ENCODE peak calls at places on chromosomes 2 and 18, in five cellular contexts. M is A549, Q is IMR-90, W is H1, O is HepG2. J is an unnamed sample.

GRCh38 chr2:238695538-238695937 is 152.3 kb upstream of the TWIST2 start:
- DNase-seq in M (no peak), O (no peak), Q (no peak), W (no peak), J (no peak)

GRCh38 chr2:88212251-88212790 is 42.2 kb downstream of the THNSL2 start:
- DNase-seq in M (peak; percentile 29), W (no peak), O (peak; percentile 90), Q (peak; percentile 4), J (peak; percentile 20)

GRCh38 chr2:9800975-9801723 is 42.1 kb upstream of the TAF1B start:
- DNase-seq in O (peak; percentile 30), W (no peak), Q (peak; percentile 63), M (peak; percentile 23), J (peak; percentile 69)

GRCh38 chr2:68237976-68238580 is 14.3 kb downstream of the PPP3R1 start:
- DNase-seq in O (no peak), W (no peak), Q (no peak), M (no peak), J (no peak)

GRCh38 chr2:26587966-26588365 is 53.2 kb downstream of the CIB4 start:
- DNase-seq in W (no peak), O (no peak), M (no peak), Q (no peak), J (no peak)

GRCh38 chr2:170245312-170245711 is 67.4 kb downstream of the MYO3B start:
- DNase-seq in O (no peak), M (no peak), Q (no peak), W (no peak), J (no peak)

GRCh38 chr18:6960656-6961055 is 156.9 kb downstream of the LAMA1 start:
- DNase-seq in W (no peak), O (no peak), M (no peak), Q (peak; percentile 65), J (no peak)

GRCh38 chr2:169910109-169910799 is 83.0 kb downstream of the UBR3 start:
- DNase-seq in W (no peak), M (no peak), Q (peak; percentile 41), O (no peak), J (peak; percentile 54)

GRCh38 chr2:234967874-234968208 is 16.0 kb downstream of the SH3BP4 start:
- DNase-seq in W (no peak), M (no peak), O (no peak), Q (no peak), J (no peak)

GRCh38 chr2:39232141-39232540 is 11.6 kb downstream of the CDKL4 start:
- DNase-seq in M (no peak), W (no peak), Q (peak; percentile 15), O (no peak), J (no peak)

GRCh38 chr2:11748861-11749645 is 2.6 kb downstream of the LPIN1 start:
- DNase-seq in Q (no peak), W (no peak), O (no peak), M (no peak), J (no peak)

GRCh38 chr2:210792000-210792399 is 235.6 kb downstream of the CPS1 start:
- DNase-seq in W (no peak), M (no peak), Q (no peak), O (no peak), J (no peak)

GRCh38 chr2:236583621-236584203 is 14.1 kb downstream of the ACKR3 start:
- DNase-seq in M (no peak), O (no peak), Q (no peak), W (no peak), J (no peak)

GRCh38 chr2:66565291-66565690 is 130.4 kb downstream of the MEIS1 start:
- DNase-seq in M (no peak), W (no peak), Q (peak; percentile 65), O (no peak), J (no peak)

GRCh38 chr2:36478332-36478738 is 119.6 kb downstream of the FEZ2 start:
- DNase-seq in W (no peak), Q (peak; percentile 96), M (peak; percentile 83), O (no peak), J (no peak)

GRCh38 chr2:102498414-102498813 is 25.4 kb downstream of the SLC9A4 start:
- DNase-seq in W (no peak), O (no peak), Q (no peak), M (no peak), J (no peak)

GRCh38 chr2:239991689-239992314 is 33.3 kb downstream of the NDUFA10 start:
- DNase-seq in O (peak; percentile 48), W (no peak), Q (peak; percentile 68), M (peak; percentile 60), J (peak; percentile 35)

GRCh38 chr2:119518401-119518800 is 5.9 kb downstream of the SCTR start:
- DNase-seq in Q (no peak), M (no peak), O (no peak), W (no peak), J (no peak)

GRCh38 chr18:4789506-4789905 is 334.4 kb upstream of the DLGAP1 start:
- DNase-seq in M (no peak), W (no peak), Q (no peak), O (no peak), J (no peak)

GRCh38 chr2:216873573-216873972 is 13.7 kb upstream of the TNP1 start:
- DNase-seq in Q (no peak), O (no peak), M (no peak), W (no peak), J (no peak)

GRCh38 chr18:34495434-34495833 is 214.7 kb upstream of the DTNA start:
- DNase-seq in W (no peak), Q (no peak), M (no peak), O (no peak), J (no peak)

GRCh38 chr2:38037757-38038615 is 38.0 kb downstream of the CYP1B1 start:
- DNase-seq in M (no peak), Q (peak; percentile 47), O (no peak), W (no peak), J (no peak)

GRCh38 chr18:75727479-75727878 is 300.0 kb upstream of the SMIM21 start:
- DNase-seq in W (peak; percentile 38), Q (peak; percentile 30), M (peak; percentile 19), O (peak; percentile 2), J (peak; percentile 38)

GRCh38 chr2:14628906-14629305 is 3.6 kb upstream of the LRATD1 start:
- DNase-seq in W (no peak), O (no peak), M (no peak), Q (no peak), J (no peak)
- TF ChIP-seq MAFK in W (no peak), O (no peak), M (no peak), Q (no peak), J (no peak)

DNA sequence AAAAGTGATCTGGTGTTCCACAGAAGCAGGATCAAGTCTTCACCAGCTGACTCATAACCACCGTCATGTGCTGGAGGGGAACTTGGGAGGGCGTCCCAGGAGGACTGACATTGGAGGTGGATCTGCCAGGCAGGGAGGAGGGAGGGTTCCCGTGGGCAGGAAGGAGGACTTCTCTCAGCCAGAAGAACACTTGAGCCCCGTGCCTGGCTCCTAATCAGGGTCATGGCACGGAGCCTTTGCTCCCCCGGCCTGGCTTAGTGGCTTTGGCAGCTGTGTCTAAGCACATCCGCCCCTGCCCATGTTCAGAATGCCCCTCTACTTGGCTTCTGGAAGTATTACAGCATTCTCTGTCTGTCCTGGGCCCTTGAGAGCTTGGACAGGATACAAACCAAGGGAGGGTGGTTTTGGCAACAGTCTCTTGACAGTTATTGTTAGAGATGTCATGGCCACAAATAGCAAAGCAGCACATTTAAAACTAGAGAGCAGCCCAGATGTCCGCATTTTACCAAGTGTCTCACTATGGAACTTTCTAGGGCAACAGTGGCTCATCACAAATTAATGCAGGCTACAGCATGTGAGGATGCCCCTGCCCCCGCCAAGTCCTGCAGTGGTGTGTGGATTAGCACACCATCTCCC is 11.5 kb downstream of the PPP1R7 start:
- DNase-seq in W (no peak), Q (peak; percentile 87), O (no peak), M (no peak), J (no peak)
- TF ChIP-seq MAFK in W (no peak), Q (no peak), O (no peak), M (no peak), J (no peak)

DNA sequence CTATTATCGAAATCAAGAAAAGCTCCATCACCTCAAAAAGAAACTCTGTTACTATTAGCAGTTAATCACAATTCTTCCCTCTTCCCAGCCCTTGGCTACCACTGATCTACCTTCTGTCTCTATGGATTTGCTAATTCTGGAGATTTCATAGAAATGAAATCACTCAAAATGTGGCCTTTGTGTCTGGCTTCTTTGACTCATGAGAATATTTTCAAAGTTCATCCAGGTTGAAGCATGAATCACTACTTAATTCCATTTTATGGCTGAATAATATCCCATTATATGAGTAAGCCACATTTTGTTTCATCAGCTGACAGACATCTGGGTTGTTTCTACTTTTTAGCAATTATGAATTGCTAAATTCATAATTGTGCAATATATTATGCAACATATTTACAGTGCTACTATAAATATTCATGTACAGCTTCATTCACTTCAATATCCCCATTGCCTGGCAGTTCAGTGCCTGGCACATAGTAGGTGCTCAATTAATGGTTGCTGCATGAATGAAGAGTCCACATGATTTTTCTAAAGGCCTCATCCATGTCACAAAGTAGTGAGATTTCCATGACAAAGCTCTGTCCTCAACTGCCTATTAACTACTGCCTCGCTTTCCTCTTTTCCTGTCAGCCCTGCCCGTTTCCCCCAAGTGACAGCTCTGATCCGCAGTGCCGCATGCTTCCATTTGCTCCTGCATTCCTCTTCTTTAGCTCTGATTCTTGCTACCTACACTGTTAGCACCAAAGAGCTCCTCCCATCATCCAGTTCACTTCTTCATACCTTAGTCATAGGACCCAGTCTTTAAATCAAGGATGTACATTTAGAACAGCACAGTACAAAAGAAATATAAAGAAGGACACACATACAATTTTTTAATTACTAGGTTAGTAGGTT is 32.8 kb downstream of the CCDC93 start:
- DNase-seq in M (peak; percentile 48), O (no peak), Q (peak; percentile 92), W (no peak), J (no peak)
- TF ChIP-seq MAFK in M (no peak), O (no peak), Q (no peak), W (no peak), J (no peak)

GRCh38 chr2:167198009-167198408 is 309.7 kb downstream of the XIRP2 start:
- DNase-seq in O (no peak), Q (no peak), M (no peak), W (no peak), J (no peak)

GRCh38 chr2:167200025-167200424 is 311.7 kb downstream of the XIRP2 start:
- DNase-seq in Q (no peak), M (no peak), W (no peak), O (no peak), J (no peak)

GRCh38 chr2:167191588-167191987 is 303.3 kb downstream of the XIRP2 start:
- DNase-seq in M (no peak), O (no peak), Q (peak; percentile 41), W (no peak), J (no peak)

GRCh38 chr2:167192833-167193232 is 304.6 kb downstream of the XIRP2 start:
- DNase-seq in Q (peak; percentile 22), O (no peak), W (no peak), M (no peak), J (no peak)

DNA sequence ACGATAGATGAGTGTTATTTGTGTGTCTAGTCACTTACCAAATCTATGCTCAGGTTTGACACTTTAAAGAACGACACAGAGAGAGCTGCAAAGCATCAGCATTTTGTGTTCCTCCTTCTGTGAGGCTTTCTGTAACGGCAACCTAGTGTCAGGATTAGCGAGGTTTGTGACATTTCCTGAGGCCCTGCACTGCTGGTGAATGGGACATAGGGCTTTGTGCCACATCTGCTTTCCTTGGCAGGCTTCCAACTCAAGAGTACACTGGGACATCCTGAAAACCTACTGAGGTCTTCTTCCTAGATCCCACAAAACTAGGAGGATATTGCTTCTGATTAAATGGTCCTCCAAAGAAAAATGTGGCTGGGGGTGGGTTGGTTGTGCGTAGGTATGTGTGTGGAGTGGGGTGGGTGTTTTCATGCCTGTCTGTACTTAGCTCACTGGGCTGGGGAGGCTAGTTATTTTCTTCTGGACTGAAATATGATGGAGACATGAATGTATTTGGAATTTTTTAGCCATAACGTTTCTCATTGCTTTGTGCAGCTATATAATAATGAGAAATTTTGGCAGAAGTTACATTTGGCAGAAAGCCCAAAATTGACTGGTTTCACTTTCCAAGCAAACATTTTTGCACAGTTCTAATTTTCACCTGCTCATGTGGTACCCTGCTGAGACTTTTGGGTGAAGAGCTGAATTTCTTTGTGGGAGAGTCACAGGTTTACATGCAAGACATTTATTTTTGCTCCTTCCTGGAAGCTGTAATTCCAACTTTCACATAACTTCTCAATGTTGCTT is 308.4 kb downstream of the XIRP2 start:
- DNase-seq in W (no peak), M (no peak), Q (peak; percentile 59), O (no peak), J (no peak)
- TF ChIP-seq MAFK in W (no peak), M (no peak), Q (no peak), O (no peak), J (no peak)

J was measured in K562.